ENCODE peak calls at places on chromosomes 12 and 14, in four cellular contexts. One of them, this sample, is unnamed.

GRCh38 chr14:34930591-34931069 is 52.2 kb upstream of the SRP54 start:
- DNase-seq in globus pallidus: no peak
- DNase-seq in T-helper 17 cell: no peak
- DNase-seq in GM12878: peak
- DNase-seq in this sample: no peak

GRCh38 chr12:67633708-67634107 is 14.8 kb upstream of the DYRK2 start:
- DNase-seq in globus pallidus: peak
- DNase-seq in T-helper 17 cell: no peak
- DNase-seq in GM12878: no peak
- DNase-seq in this sample: no peak

GRCh38 chr12:104237930-104238329 is 22.4 kb downstream of the TXNRD1 start:
- DNase-seq in globus pallidus: no peak
- DNase-seq in T-helper 17 cell: no peak
- DNase-seq in GM12878: no peak
- DNase-seq in this sample: no peak

GRCh38 chr12:17588968-17589367 is 501.0 kb downstream of the RERGL start:
- DNase-seq in globus pallidus: peak
- DNase-seq in T-helper 17 cell: no peak
- DNase-seq in GM12878: no peak
- DNase-seq in this sample: no peak

GRCh38 chr12:52364901-52365489 is 2.3 kb downstream of the KRT85 start:
- DNase-seq in globus pallidus: no peak
- DNase-seq in T-helper 17 cell: no peak
- DNase-seq in GM12878: no peak
- DNase-seq in this sample: no peak

GRCh38 chr12:3683670-3684069 is 69.2 kb downstream of the CRACR2A start:
- DNase-seq in globus pallidus: no peak
- DNase-seq in T-helper 17 cell: no peak
- DNase-seq in GM12878: no peak
- DNase-seq in this sample: no peak

GRCh38 chr12:27542628-27543027 is 18.6 kb downstream of the PPFIBP1 start:
- DNase-seq in globus pallidus: no peak
- DNase-seq in T-helper 17 cell: no peak
- DNase-seq in GM12878: no peak
- DNase-seq in this sample: no peak

GRCh38 chr12:28191690-28192089 is 1.4 kb downstream of the CCDC91 start:
- DNase-seq in globus pallidus: no peak
- DNase-seq in T-helper 17 cell: no peak
- DNase-seq in GM12878: no peak
- DNase-seq in this sample: no peak

GRCh38 chr12:96249196-96250118 is 55.3 kb downstream of the ELK3 start:
- DNase-seq in globus pallidus: no peak
- DNase-seq in T-helper 17 cell: no peak
- DNase-seq in GM12878: no peak
- DNase-seq in this sample: no peak

GRCh38 chr14:50530358-50530757 is 2.0 kb downstream of the MAP4K5 start:
- DNase-seq in globus pallidus: no peak
- DNase-seq in T-helper 17 cell: no peak
- DNase-seq in GM12878: no peak
- DNase-seq in this sample: no peak

GRCh38 chr12:62731378-62731710 is 203.6 kb downstream of the PPM1H start:
- DNase-seq in globus pallidus: no peak
- DNase-seq in T-helper 17 cell: no peak
- DNase-seq in GM12878: no peak
- DNase-seq in this sample: no peak

GRCh38 chr14:76320486-76320885 is 55.5 kb upstream of the ESRRB start:
- DNase-seq in globus pallidus: no peak
- DNase-seq in T-helper 17 cell: no peak
- DNase-seq in GM12878: peak
- DNase-seq in this sample: no peak